ENCODE peak calls at places on chromosome 1, in five cellular contexts. R is CD4-positive, alpha-beta memory T cell; C is hepatocyte; W is spleen; Z is heart right ventricle. N is an unnamed sample. For H3K9me3, the result is how much of the 10 kb centered on the place peaks cover.

GRCh38 chr1:20693623-20694022 is 24.2 kb downstream of the KIF17 start:
- DNase-seq in R (no peak), C (no peak), W (no peak), Z (no peak), N (no peak)

GRCh38 chr1:91725961-91726704 is 159.8 kb downstream of the TGFBR3 start:
- DNase-seq in Z (no peak), W (no peak), C (peak), R (no peak), N (no peak)

GRCh38 chr1:31799895-31800676 is 15.7 kb downstream of the SPOCD1 start:
- DNase-seq in W (peak), R (no peak), Z (no peak), C (peak), N (no peak)

GRCh38 chr1:76161451-76161850 is 86.9 kb downstream of the ST6GALNAC3 start:
- DNase-seq in R (no peak), C (no peak), W (no peak), Z (no peak), N (no peak)

GRCh38 chr1:102588536-102588935 is 519.8 kb downstream of the COL11A1 start:
- DNase-seq in R (no peak), Z (no peak), W (no peak), C (peak), N (no peak)

GRCh38 chr1:2978691-2979190 is 42.5 kb upstream of the ACTRT2 start:
- DNase-seq in Z (no peak), C (peak), R (no peak), W (no peak), N (no peak)

GRCh38 chr1:174898102-174898802 is 101.5 kb upstream of the CACYBP start:
- DNase-seq in C (no peak), R (no peak), Z (no peak), W (no peak), N (no peak)

GRCh38 chr1:68916227-68916853 is 419.5 kb upstream of the DEPDC1 start:
- DNase-seq in C (peak), Z (peak), W (no peak), R (no peak), N (no peak)

GRCh38 chr1:86866665-86867064 is 47.3 kb downstream of the SELENOF start:
- DNase-seq in W (no peak), Z (no peak), C (no peak), R (no peak), N (no peak)

GRCh38 chr1:159922499-159923202 is 2.7 kb downstream of the TAGLN2 start:
- DNase-seq in R (no peak), C (peak), W (peak), Z (peak), N (no peak)

GRCh38 chr1:17984510-17985085 is 123.0 kb upstream of the IGSF21 start:
- DNase-seq in Z (no peak), C (peak), W (peak), R (peak), N (no peak)

GRCh38 chr1:157193219-157193618 is 55.0 kb upstream of the ETV3 start:
- DNase-seq in C (no peak), Z (no peak), R (no peak), W (no peak), N (no peak)

GRCh38 chr1:23594927-23595353 is 35.6 kb upstream of the ID3 start:
- DNase-seq in Z (no peak), R (no peak), C (no peak), W (peak), N (no peak)

GRCh38 chr1:235650341-235651169 is 971 bp upstream of the GNG4 start:
- DNase-seq in C (peak), R (no peak), Z (no peak), W (peak), N (no peak)

GRCh38 chr1:181635108-181635507 is 151.8 kb downstream of the CACNA1E start:
- DNase-seq in C (no peak), Z (no peak), W (no peak), R (no peak), N (no peak)

GRCh38 chr1:111737216-111738132 is 1.7 kb downstream of the INKA2 start:
- DNase-seq in R (no peak), C (no peak), W (no peak), Z (no peak), N (no peak)

GRCh38 chr1:188188317-188188716 is 1359.6 kb downstream of the PLA2G4A start:
- DNase-seq in C (no peak), W (no peak), R (no peak), Z (no peak), N (no peak)

GRCh38 chr1:225693085-225693698 is 40.3 kb upstream of the ENAH start:
- DNase-seq in W (no peak), C (no peak), Z (no peak), R (no peak), N (no peak)

GRCh38 chr1:223230161-223230881 is 87.3 kb upstream of the TLR5 start:
- DNase-seq in C (no peak), Z (no peak), W (no peak), R (peak), N (no peak)

GRCh38 chr1:2975466-2976179 is 45.6 kb upstream of the ACTRT2 start:
- DNase-seq in W (no peak), Z (no peak), R (no peak), C (no peak), N (no peak)

GRCh38 chr1:157968503-157968902 is 24.9 kb upstream of the KIRREL1 start:
- DNase-seq in Z (peak), R (no peak), C (no peak), W (no peak), N (no peak)

GRCh38 chr1:57623039-57623790 is 199.4 kb upstream of the DAB1 start:
- DNase-seq in C (no peak), R (no peak), Z (peak), W (no peak), N (no peak)

GRCh38 chr1:92478393-92478792 is 8.3 kb downstream of the GFI1 start:
- DNase-seq in W (no peak), Z (no peak), R (no peak), C (no peak), N (no peak)

GRCh38 chr1:57860931-57861600 is 437.2 kb upstream of the DAB1 start:
- DNase-seq in Z (no peak), W (no peak), C (peak), R (no peak), N (no peak)

GRCh38 chr1:5883129-5884048 is 108.8 kb downstream of the NPHP4 start:
- DNase-seq in W (no peak), Z (no peak), C (no peak), R (no peak), N (no peak)
- H3K9me3 ChIP-seq in W (under half), Z (under half), C (under half), R (under half), N (under half)

GRCh38 chr1:4760088-4760487 is 105.7 kb downstream of the AJAP1 start:
- DNase-seq in Z (no peak), R (no peak), C (no peak), W (no peak), N (no peak)
- H3K9me3 ChIP-seq in Z (under half), R (under half), C (under half), W (under half), N (under half)

GRCh38 chr1:248782311-248782887 is 26.8 kb upstream of the LYPD8 start:
- DNase-seq in R (no peak), C (no peak), Z (no peak), W (no peak), N (no peak)
- H3K9me3 ChIP-seq in R (under half), C (under half), Z (under half), W (under half), N (under half)

DNA sequence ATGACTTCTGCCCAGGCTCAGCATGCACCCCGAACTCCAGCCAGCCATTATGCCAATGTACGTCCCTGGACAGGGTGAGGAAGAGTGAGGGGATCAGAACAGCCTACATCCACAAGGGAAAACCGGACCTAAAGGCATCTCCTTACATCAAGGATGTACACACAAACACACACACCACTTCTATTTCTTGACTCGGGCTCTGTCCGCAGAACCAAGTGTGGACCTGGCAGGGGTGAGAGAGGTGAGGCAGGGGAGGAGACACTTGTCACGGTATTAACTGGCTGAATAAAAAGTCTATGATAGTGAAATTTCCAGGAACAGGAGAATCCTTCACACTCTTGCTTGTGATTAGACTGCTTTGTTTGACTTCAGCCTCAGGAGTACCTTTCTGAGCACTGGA is 2.3 kb downstream of the LMOD1 start:
- DNase-seq in Z (no peak), R (no peak), C (no peak), W (no peak), N (no peak)
- H3K9me3 ChIP-seq in Z (under half), R (under half), C (under half), W (under half), N (under half)

N was measured in T-helper 17 cell.